ENCODE peak calls at places on chromosomes 7 and 10, in five cellular contexts. One of them, this sample, is unnamed.

GRCh38 chr7:94434031-94434430 is 39.3 kb downstream of the COL1A2 start:
- DNase-seq in cardiac fibroblast: peak
- DNase-seq in GM20000: no peak
- DNase-seq in NCI-H2081 treated with DMSO at 0.1 percent for 48 hours: no peak
- DNase-seq in RWPE2: no peak
- DNase-seq in this sample: no peak

GRCh38 chr10:114282526-114282925 is 43.5 kb downstream of the VWA2 start:
- DNase-seq in cardiac fibroblast: no peak
- DNase-seq in GM20000: no peak
- DNase-seq in NCI-H2081 treated with DMSO at 0.1 percent for 48 hours: no peak
- DNase-seq in RWPE2: no peak
- DNase-seq in this sample: no peak

GRCh38 chr10:77603529-77603927 is 34.1 kb downstream of the KCNMA1 start:
- DNase-seq in cardiac fibroblast: no peak
- DNase-seq in GM20000: no peak
- DNase-seq in NCI-H2081 treated with DMSO at 0.1 percent for 48 hours: no peak
- DNase-seq in RWPE2: no peak
- DNase-seq in this sample: no peak

GRCh38 chr10:29804025-29804852 is 169.5 kb upstream of the SVIL start:
- DNase-seq in cardiac fibroblast: peak
- DNase-seq in GM20000: no peak
- DNase-seq in NCI-H2081 treated with DMSO at 0.1 percent for 48 hours: peak
- DNase-seq in RWPE2: peak
- DNase-seq in this sample: no peak

GRCh38 chr7:128398016-128398840 is 11.6 kb downstream of the IMPDH1 start:
- DNase-seq in cardiac fibroblast: peak
- DNase-seq in GM20000: peak
- DNase-seq in NCI-H2081 treated with DMSO at 0.1 percent for 48 hours: no peak
- DNase-seq in RWPE2: no peak
- DNase-seq in this sample: no peak

GRCh38 chr10:21524526-21525366 is 736 bp downstream of the SKIDA1 start:
- DNase-seq in cardiac fibroblast: peak
- DNase-seq in GM20000: no peak
- DNase-seq in NCI-H2081 treated with DMSO at 0.1 percent for 48 hours: no peak
- DNase-seq in RWPE2: no peak
- DNase-seq in this sample: no peak

GRCh38 chr10:83917519-83918506 is 221.5 kb upstream of the GHITM start:
- DNase-seq in cardiac fibroblast: no peak
- DNase-seq in GM20000: peak
- DNase-seq in NCI-H2081 treated with DMSO at 0.1 percent for 48 hours: no peak
- DNase-seq in RWPE2: no peak
- DNase-seq in this sample: peak

GRCh38 chr10:128095023-128095752 is 31.0 kb downstream of the MKI67 start:
- DNase-seq in cardiac fibroblast: no peak
- DNase-seq in GM20000: no peak
- DNase-seq in NCI-H2081 treated with DMSO at 0.1 percent for 48 hours: no peak
- DNase-seq in RWPE2: no peak
- DNase-seq in this sample: peak

GRCh38 chr10:84531396-84531795 is 203.0 kb downstream of the CCSER2 start:
- DNase-seq in cardiac fibroblast: peak
- DNase-seq in GM20000: no peak
- DNase-seq in NCI-H2081 treated with DMSO at 0.1 percent for 48 hours: no peak
- DNase-seq in RWPE2: no peak
- DNase-seq in this sample: no peak

GRCh38 chr10:100723769-100724530 is 21.4 kb upstream of the PAX2 start:
- DNase-seq in cardiac fibroblast: no peak
- DNase-seq in GM20000: no peak
- DNase-seq in NCI-H2081 treated with DMSO at 0.1 percent for 48 hours: no peak
- DNase-seq in RWPE2: no peak
- DNase-seq in this sample: no peak

GRCh38 chr10:86755740-86756510 is 494 bp upstream of the BMPR1A start:
- DNase-seq in cardiac fibroblast: peak
- DNase-seq in GM20000: peak
- DNase-seq in NCI-H2081 treated with DMSO at 0.1 percent for 48 hours: peak
- DNase-seq in RWPE2: peak
- DNase-seq in this sample: peak

GRCh38 chr10:3516191-3516590 is 268.8 kb downstream of the KLF6 start:
- DNase-seq in cardiac fibroblast: no peak
- DNase-seq in GM20000: no peak
- DNase-seq in NCI-H2081 treated with DMSO at 0.1 percent for 48 hours: no peak
- DNase-seq in RWPE2: no peak
- DNase-seq in this sample: no peak

GRCh38 chr7:36207451-36208291 is 54.6 kb downstream of the EEPD1 start:
- DNase-seq in cardiac fibroblast: peak
- DNase-seq in GM20000: no peak
- DNase-seq in NCI-H2081 treated with DMSO at 0.1 percent for 48 hours: no peak
- DNase-seq in RWPE2: no peak
- DNase-seq in this sample: no peak

GRCh38 chr7:45873035-45873354 is at the start of gene CCDC201:
- DNase-seq in cardiac fibroblast: no peak
- DNase-seq in GM20000: no peak
- DNase-seq in NCI-H2081 treated with DMSO at 0.1 percent for 48 hours: no peak
- DNase-seq in RWPE2: no peak
- DNase-seq in this sample: no peak

GRCh38 chr7:71264005-71264404 is 132.1 kb downstream of the GALNT17 start:
- DNase-seq in cardiac fibroblast: no peak
- DNase-seq in GM20000: no peak
- DNase-seq in NCI-H2081 treated with DMSO at 0.1 percent for 48 hours: no peak
- DNase-seq in RWPE2: no peak
- DNase-seq in this sample: no peak

GRCh38 chr7:79528421-79528820 is 75.0 kb upstream of the MAGI2 start:
- DNase-seq in cardiac fibroblast: no peak
- DNase-seq in GM20000: no peak
- DNase-seq in NCI-H2081 treated with DMSO at 0.1 percent for 48 hours: no peak
- DNase-seq in RWPE2: no peak
- DNase-seq in this sample: no peak

This sample was measured in GM06990.